ENCODE peak calls at places on chromosome 20, in eight cellular contexts. T is CD8-positive, alpha-beta memory T cell; B is CD4-positive, alpha-beta T cell; N is H54; R is NCI-H1417; G is substantia nigra; V is GM12892; O is neural progenitor cell. H is an unnamed sample.

GRCh38 chr20:24699321-24700165 is 230.1 kb downstream of the SYNDIG1 start:
- DNase-seq in T (no peak), G (no peak), O (no peak), R (no peak), N (no peak), V (no peak), B (no peak), H (no peak)

GRCh38 chr20:14264869-14265268 is 72.5 kb downstream of the FLRT3 start:
- DNase-seq in N (no peak), T (no peak), R (peak), V (no peak), B (no peak), G (no peak), O (no peak), H (peak)

GRCh38 chr20:63363981-63364536 is 2.9 kb upstream of the CHRNA4 start:
- DNase-seq in N (no peak), R (peak), G (no peak), B (no peak), V (no peak), O (peak), T (no peak), H (no peak)

GRCh38 chr20:20373046-20373706 is 5.3 kb downstream of the INSM1 start:
- DNase-seq in T (no peak), V (no peak), B (no peak), O (no peak), R (peak), N (no peak), G (no peak), H (peak)

GRCh38 chr20:2692886-2693285 is 306 bp downstream of the EBF4 start:
- DNase-seq in O (peak), R (peak), T (no peak), G (no peak), N (no peak), B (peak), V (no peak), H (no peak)

GRCh38 chr20:49999329-49999728 is 16.5 kb downstream of the SNAI1 start:
- DNase-seq in V (no peak), R (no peak), T (no peak), N (no peak), O (no peak), B (no peak), G (no peak), H (no peak)

GRCh38 chr20:47451602-47451904 is 50.1 kb upstream of the NCOA3 start:
- DNase-seq in R (no peak), N (no peak), T (no peak), V (no peak), B (no peak), O (no peak), G (no peak), H (no peak)

GRCh38 chr20:57614490-57615471 is 5.4 kb downstream of the ZBP1 start:
- DNase-seq in T (no peak), V (no peak), B (no peak), N (no peak), O (no peak), R (no peak), G (no peak), H (no peak)

GRCh38 chr20:1330075-1330830 is 1.3 kb upstream of the SDCBP2 start:
- DNase-seq in V (no peak), B (peak), O (no peak), T (no peak), N (no peak), R (no peak), G (no peak), H (no peak)

GRCh38 chr20:51190783-51191180 is 167.9 kb upstream of the KCNG1 start:
- DNase-seq in O (no peak), N (no peak), V (no peak), R (no peak), T (no peak), B (no peak), G (no peak), H (no peak)

GRCh38 chr20:38141154-38141888 is 23.7 kb downstream of the TGM2 start:
- DNase-seq in B (no peak), R (no peak), T (no peak), O (no peak), G (no peak), N (no peak), V (no peak), H (no peak)

GRCh38 chr20:34037121-34037520 is 43.4 kb downstream of the RALY start:
- DNase-seq in B (peak), O (no peak), V (no peak), R (no peak), N (no peak), G (no peak), T (peak), H (no peak)

GRCh38 chr20:32453467-32454163 is 95.5 kb downstream of the ASXL1 start:
- DNase-seq in G (no peak), R (no peak), T (no peak), O (no peak), N (no peak), B (no peak), V (peak), H (no peak)

GRCh38 chr20:62427172-62428007 is at the start of gene RBBP8NL:
- DNase-seq in V (no peak), T (no peak), N (no peak), R (peak), B (no peak), O (no peak), G (no peak), H (peak)

GRCh38 chr20:11890331-11891080 is 27.2 kb upstream of the BTBD3 start:
- DNase-seq in N (peak), V (peak), B (peak), O (peak), R (peak), T (no peak), G (peak), H (peak)

GRCh38 chr20:62824476-62825287 is 7.8 kb downstream of the COL9A3 start:
- DNase-seq in R (peak), B (peak), O (peak), G (no peak), T (no peak), V (no peak), N (no peak), H (no peak)

GRCh38 chr20:6515261-6515660 is 252.2 kb upstream of the BMP2 start:
- DNase-seq in O (no peak), T (no peak), B (no peak), V (no peak), R (peak), N (no peak), G (no peak), H (no peak)

GRCh38 chr20:57347393-57347792 is 3.7 kb upstream of the RAE1 start:
- DNase-seq in B (no peak), V (no peak), N (no peak), R (no peak), G (no peak), T (no peak), O (no peak), H (no peak)

GRCh38 chr20:57659131-57659788 is 39.0 kb upstream of the ZBP1 start:
- DNase-seq in N (no peak), B (no peak), O (no peak), G (no peak), R (no peak), T (no peak), V (peak), H (no peak)

GRCh38 chr20:59051666-59052065 is 9.1 kb upstream of the PRELID3B start:
- DNase-seq in G (no peak), V (no peak), R (no peak), N (no peak), O (no peak), T (no peak), B (no peak), H (no peak)

GRCh38 chr20:33444797-33445560 is 1.4 kb upstream of the SNTA1 start:
- DNase-seq in T (no peak), G (no peak), O (no peak), R (peak), V (no peak), B (peak), N (no peak), H (no peak)

GRCh38 chr20:44809380-44810060 is 826 bp downstream of the RIMS4 start:
- DNase-seq in B (no peak), N (no peak), O (no peak), V (no peak), T (no peak), R (peak), G (no peak), H (no peak)

GRCh38 chr20:14986026-14986655 is 648.7 kb upstream of the FLRT3 start:
- DNase-seq in T (no peak), R (no peak), V (no peak), G (no peak), O (no peak), N (no peak), B (no peak), H (no peak)